ENCODE peak calls at places on chromosomes 7 and 10, in four cellular contexts. A is CD4-positive, alpha-beta T cell; J is D721Med; R is GM20000. D is an unnamed sample.

GRCh38 chr10:94123253-94123995 is 129.7 kb downstream of the PLCE1 start:
- DNase-seq in A (no peak), R (no peak), J (no peak), D (no peak)

GRCh38 chr7:44977956-44978355 is 859 bp downstream of the MYO1G start:
- DNase-seq in A (no peak), R (no peak), J (no peak), D (no peak)

GRCh38 chr7:25885057-25885576 is 266.9 kb upstream of the NFE2L3 start:
- DNase-seq in J (no peak), A (no peak), R (no peak), D (no peak)

GRCh38 chr7:137933270-137934017 is 68.4 kb downstream of the CREB3L2 start:
- DNase-seq in J (no peak), R (no peak), A (no peak), D (no peak)

GRCh38 chr7:25831901-25832411 is 320.0 kb upstream of the NFE2L3 start:
- DNase-seq in A (no peak), R (no peak), J (no peak), D (no peak)

GRCh38 chr7:18824157-18824556 is 293.3 kb downstream of the TWIST1 start:
- DNase-seq in A (no peak), R (no peak), J (no peak), D (no peak)

GRCh38 chr10:21721000-21721670 is 187.1 kb downstream of the MLLT10 start:
- DNase-seq in A (no peak), J (no peak), R (no peak), D (no peak)

GRCh38 chr7:40393660-40394059 is 258.9 kb downstream of the SUGCT start:
- DNase-seq in J (no peak), A (no peak), R (no peak), D (no peak)

GRCh38 chr7:151367304-151367703 is 25.7 kb downstream of the NUB1 start:
- DNase-seq in A (no peak), R (no peak), J (no peak), D (no peak)

GRCh38 chr7:80187727-80188126 is 53.1 kb downstream of the GNAI1 start:
- DNase-seq in J (no peak), R (no peak), A (no peak), D (no peak)

GRCh38 chr7:23175820-23176385 is 5.9 kb upstream of the NUP42 start:
- DNase-seq in J (no peak), R (no peak), A (no peak), D (no peak)

GRCh38 chr10:130029209-130029608 is 65.1 kb upstream of the EBF3 start:
- DNase-seq in R (no peak), A (no peak), J (no peak), D (no peak)

GRCh38 chr10:104127411-104127810 is 5.4 kb downstream of the SFR1 start:
- DNase-seq in R (no peak), J (no peak), A (no peak), D (no peak)

GRCh38 chr10:121579656-121580055 is 18.6 kb downstream of the FGFR2 start:
- DNase-seq in A (no peak), R (no peak), J (no peak), D (no peak)

GRCh38 chr10:106401161-106401560 is 763.3 kb downstream of the SORCS1 start:
- DNase-seq in R (no peak), J (no peak), A (no peak), D (no peak)

GRCh38 chr7:138527746-138528223 is 67.7 kb downstream of the TRIM24 start:
- DNase-seq in R (no peak), A (no peak), J (no peak), D (no peak)

GRCh38 chr10:8056891-8057331 is 2.4 kb downstream of the GATA3 start:
- DNase-seq in A (no peak), R (peak), J (no peak), D (no peak)

GRCh38 chr10:54607983-54608382 is 193.0 kb downstream of the PCDH15 start:
- DNase-seq in A (no peak), J (no peak), R (no peak), D (no peak)

GRCh38 chr7:156461881-156462665 is 178.5 kb upstream of the RNF32 start:
- DNase-seq in A (no peak), J (no peak), R (no peak), D (no peak)

GRCh38 chr10:87767253-87767652 is 50.8 kb downstream of the ATAD1 start:
- DNase-seq in A (no peak), R (no peak), J (no peak), D (no peak)

GRCh38 chr7:40546616-40547501 is 412.1 kb downstream of the SUGCT start:
- DNase-seq in R (no peak), J (no peak), A (no peak), D (no peak)

GRCh38 chr7:121503730-121504129 is 107.6 kb upstream of the FAM3C start:
- DNase-seq in J (no peak), R (no peak), A (no peak), D (no peak)

GRCh38 chr10:31754803-31755624 is 173.6 kb downstream of the ARHGAP12 start:
- DNase-seq in A (no peak), R (no peak), J (no peak), D (no peak)

GRCh38 chr7:132118641-132119040 is 457.6 kb downstream of the PLXNA4 start:
- DNase-seq in J (no peak), A (no peak), R (no peak), D (no peak)

GRCh38 chr7:79868010-79868409 is 266.6 kb upstream of the GNAI1 start:
- DNase-seq in A (no peak), R (no peak), J (no peak), D (no peak)

GRCh38 chr7:41501016-41501415 is 201.9 kb downstream of the INHBA start:
- DNase-seq in A (no peak), R (no peak), J (no peak), D (no peak)

GRCh38 chr7:77258014-77258413 is 58.4 kb upstream of the FGL2 start:
- DNase-seq in A (no peak), J (no peak), R (no peak), D (no peak)

GRCh38 chr10:96833220-96834001 is 1.3 kb downstream of the LCOR start:
- DNase-seq in A (no peak), R (no peak), J (no peak), D (no peak)

GRCh38 chr7:36029846-36030510 is 123.1 kb upstream of the EEPD1 start:
- DNase-seq in R (no peak), A (no peak), J (no peak), D (no peak)

GRCh38 chr10:119541046-119541445 is 1.5 kb downstream of the RGS10 start:
- DNase-seq in A (no peak), R (no peak), J (no peak), D (no peak)

GRCh38 chr7:4173615-4174014 is 508.5 kb upstream of the FOXK1 start:
- DNase-seq in A (no peak), R (no peak), J (no peak), D (no peak)

GRCh38 chr7:100435401-100436304 is 644 bp downstream of the PPP1R35 start:
- DNase-seq in A (peak), R (peak), J (no peak), D (no peak)

GRCh38 chr10:3099291-3100092 is 32.1 kb downstream of the PFKP start:
- DNase-seq in R (no peak), A (no peak), J (no peak), D (no peak)

GRCh38 chr10:27865221-27865635 is 119.6 kb upstream of the MKX start:
- DNase-seq in J (no peak), R (no peak), A (no peak), D (no peak)

GRCh38 chr7:80439894-80440811 is 71.7 kb downstream of the GNAT3 start:
- DNase-seq in A (no peak), R (no peak), J (no peak), D (no peak)

GRCh38 chr7:42545049-42545724 is 308.2 kb upstream of the GLI3 start:
- DNase-seq in A (no peak), J (no peak), R (no peak), D (no peak)

GRCh38 chr10:12589271-12589670 is 239.9 kb downstream of the CAMK1D start:
- DNase-seq in J (no peak), A (no peak), R (peak), D (no peak)

GRCh38 chr10:12583891-12584595 is 234.7 kb downstream of the CAMK1D start:
- DNase-seq in A (no peak), J (no peak), R (no peak), D (no peak)

GRCh38 chr10:12587408-12587807 is 238.1 kb downstream of the CAMK1D start:
- DNase-seq in J (no peak), A (no peak), R (no peak), D (no peak)

GRCh38 chr10:12588091-12588850 is 238.9 kb downstream of the CAMK1D start:
- DNase-seq in J (no peak), R (no peak), A (no peak), D (no peak)

DNA sequence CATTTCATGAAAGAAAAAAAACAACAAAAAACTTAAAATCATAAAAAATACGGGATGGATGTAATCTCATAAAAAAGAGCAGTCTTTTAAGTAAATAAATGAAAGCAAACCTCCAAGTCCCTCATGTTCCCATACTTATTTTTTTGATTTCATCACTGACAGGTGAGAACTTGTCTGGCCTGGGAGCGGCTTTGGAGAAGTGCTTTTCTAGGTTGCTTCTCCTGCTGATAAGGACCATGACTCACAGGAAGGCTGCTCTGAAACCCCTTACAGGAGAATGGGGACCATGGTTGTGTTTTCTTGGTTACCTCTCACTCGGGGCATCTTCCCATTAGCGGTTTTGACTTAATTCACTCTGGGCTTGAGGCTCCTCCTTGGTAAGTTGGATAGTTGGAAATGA is 237.4 kb downstream of the CAMK1D start:
- DNase-seq in R (no peak), A (no peak), J (no peak), D (no peak)
- TF ChIP-seq CTCF in R (no peak), A (no peak), J (no peak), D (no peak)

GRCh38 chr10:78751716-78752115 is 317.1 kb upstream of the ZMIZ1 start:
- DNase-seq in J (no peak), A (no peak), R (no peak), D (no peak)

GRCh38 chr10:78754269-78755074 is 314.3 kb upstream of the ZMIZ1 start:
- DNase-seq in J (no peak), A (no peak), R (no peak), D (peak)

GRCh38 chr10:78752251-78752650 is 316.5 kb upstream of the ZMIZ1 start:
- DNase-seq in J (no peak), A (no peak), R (no peak), D (no peak)

GRCh38 chr10:78750418-78750817 is 318.3 kb upstream of the ZMIZ1 start:
- DNase-seq in A (no peak), J (no peak), R (no peak), D (no peak)

GRCh38 chr10:78752708-78753107 is 316.1 kb upstream of the ZMIZ1 start:
- DNase-seq in A (no peak), J (no peak), R (no peak), D (no peak)
- TF ChIP-seq CTCF in A (no peak), J (no peak), R (no peak), D (no peak)

GRCh38 chr7:73839290-73839689 is 3.0 kb downstream of the METTL27 start:
- DNase-seq in A (no peak), J (no peak), R (no peak), D (no peak)

GRCh38 chr7:73841689-73842247 is 548 bp downstream of the METTL27 start:
- DNase-seq in J (no peak), R (no peak), A (no peak), D (no peak)

GRCh38 chr7:73838642-73839041 is 3.7 kb downstream of the METTL27 start:
- DNase-seq in R (no peak), J (no peak), A (no peak), D (no peak)

GRCh38 chr7:73840715-73841379 is 1.5 kb downstream of the METTL27 start:
- DNase-seq in J (no peak), A (no peak), R (no peak), D (no peak)

GRCh38 chr7:73839743-73840714 is 2.3 kb downstream of the METTL27 start:
- DNase-seq in J (no peak), R (no peak), A (no peak), D (no peak)
- TF ChIP-seq CTCF in J (no peak), R (no peak), A (no peak), D (no peak)

DNA sequence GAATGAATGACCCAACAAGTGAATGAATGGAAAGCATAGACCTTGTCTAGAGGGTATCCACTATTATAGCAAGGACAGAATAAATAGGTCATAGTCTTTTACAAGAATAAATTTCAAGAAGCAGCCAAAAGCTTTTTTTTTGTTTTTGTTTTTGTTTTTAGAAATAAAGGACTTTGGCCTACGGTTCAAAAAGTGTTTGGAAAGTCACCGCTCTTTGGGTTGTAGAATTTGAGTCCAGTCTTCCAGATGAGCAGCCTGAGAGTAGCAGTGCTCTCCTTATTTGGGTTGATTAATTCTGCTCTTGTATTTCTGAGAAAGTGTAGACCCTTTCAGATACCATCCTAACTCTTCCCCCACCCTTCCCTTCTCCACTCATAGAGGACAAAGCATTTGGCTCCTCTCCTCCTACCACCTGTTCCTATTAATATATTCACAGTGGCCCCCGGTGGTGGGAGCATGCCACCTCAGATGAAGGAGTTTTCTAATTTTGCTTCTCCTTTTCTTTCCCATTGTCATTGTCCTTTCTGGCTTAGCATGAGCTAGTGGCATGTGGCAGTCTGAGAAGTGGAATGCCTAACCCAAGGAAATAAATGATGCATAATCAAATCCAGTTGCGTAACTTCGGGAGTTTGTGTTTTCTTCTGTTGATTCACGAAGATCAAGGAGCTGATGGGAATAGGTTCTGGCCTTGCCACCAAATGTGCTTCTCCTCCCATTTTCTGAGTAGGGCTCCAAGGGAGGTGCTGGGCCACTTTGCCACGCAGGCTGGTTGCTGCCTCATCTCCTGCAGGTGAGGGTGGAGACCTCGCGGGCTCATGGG is 114.7 kb downstream of the CHN2 start:
- DNase-seq in J (no peak), A (no peak), R (no peak), D (no peak)
- TF ChIP-seq CTCF in J (peak), A (no peak), R (no peak), D (no peak)

DNA sequence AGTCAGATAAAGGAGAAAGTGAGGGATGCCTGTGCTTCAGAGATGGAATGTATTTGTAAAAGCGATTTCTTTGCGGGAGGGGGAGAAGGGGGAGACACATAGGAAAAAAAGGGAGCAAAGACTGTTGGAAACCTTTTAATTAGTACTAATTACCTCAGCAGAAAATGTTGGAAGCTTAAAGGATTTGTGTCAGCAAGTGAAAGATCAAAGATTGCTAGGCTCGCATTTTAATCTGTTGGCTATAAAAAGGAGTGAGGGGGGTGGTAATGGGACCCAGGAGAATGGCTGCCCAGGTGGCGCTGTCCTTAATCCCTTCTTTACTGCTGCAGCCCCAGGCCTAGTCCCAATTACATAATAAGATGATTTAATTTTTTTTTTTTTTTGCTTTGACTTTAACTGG is 581.5 kb downstream of the LRMDA start:
- DNase-seq in A (no peak), J (peak), R (no peak), D (no peak)
- TF ChIP-seq CTCF in A (no peak), J (peak), R (no peak), D (no peak)

GRCh38 chr10:80207768-80208385 is 2.5 kb upstream of the ANXA11 start:
- DNase-seq in R (no peak), J (no peak), A (no peak), D (no peak)
- TF ChIP-seq CTCF in R (no peak), J (no peak), A (no peak), D (no peak)

GRCh38 chr7:78777844-78778243 is 675.6 kb downstream of the MAGI2 start:
- DNase-seq in J (no peak), A (no peak), R (no peak), D (no peak)

GRCh38 chr7:78786055-78786454 is 667.4 kb downstream of the MAGI2 start:
- DNase-seq in A (no peak), R (no peak), J (no peak), D (no peak)

GRCh38 chr7:78783179-78783962 is 670.1 kb downstream of the MAGI2 start:
- DNase-seq in J (no peak), A (no peak), R (no peak), D (no peak)

GRCh38 chr7:78779788-78780187 is 673.7 kb downstream of the MAGI2 start:
- DNase-seq in R (no peak), A (no peak), J (no peak), D (no peak)

DNA sequence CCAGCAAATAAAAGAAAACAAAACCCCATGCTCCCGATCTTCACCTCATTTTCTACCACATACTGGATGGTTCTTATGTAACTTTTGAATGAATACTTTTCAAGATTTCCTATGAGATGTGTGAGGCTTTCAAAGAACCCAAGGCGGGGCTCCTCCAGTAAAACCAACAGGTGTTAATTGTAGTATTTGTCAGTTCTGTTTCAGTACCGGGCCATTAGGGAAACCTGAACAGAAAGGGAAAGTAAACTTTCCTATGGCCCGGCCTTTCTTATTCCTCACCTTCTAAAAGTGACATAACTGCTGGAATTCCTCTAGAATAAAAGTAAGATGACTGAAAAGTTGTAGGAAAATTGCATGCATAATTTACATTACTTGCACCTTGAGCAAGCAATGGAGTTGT is 672.9 kb downstream of the MAGI2 start:
- DNase-seq in R (no peak), A (no peak), J (no peak), D (no peak)
- TF ChIP-seq CTCF in R (no peak), A (no peak), J (no peak), D (no peak)

GRCh38 chr10:113225903-113226302 is 275.9 kb downstream of the TCF7L2 start:
- DNase-seq in A (no peak), J (no peak), R (no peak), D (no peak)

GRCh38 chr10:113222207-113222606 is 272.2 kb downstream of the TCF7L2 start:
- DNase-seq in R (no peak), A (no peak), J (no peak), D (no peak)

GRCh38 chr10:113225364-113225763 is 275.3 kb downstream of the TCF7L2 start:
- DNase-seq in A (no peak), R (no peak), J (no peak), D (no peak)

GRCh38 chr10:113219446-113219845 is 269.4 kb downstream of the TCF7L2 start:
- DNase-seq in J (no peak), A (no peak), R (no peak), D (no peak)

GRCh38 chr10:113221756-113222168 is 271.7 kb downstream of the TCF7L2 start:
- DNase-seq in R (no peak), J (no peak), A (no peak), D (no peak)
- TF ChIP-seq CTCF in R (no peak), J (no peak), A (no peak), D (no peak)

D was measured in CD14-positive monocyte.